ENCODE peak calls at places on chromosomes 3 and 15, in ten cellular contexts. W is sciatic nerve; S is hypothalamus; G is Calu3; O is progenitor cell of endocrine pancreas; Y is NCI-H2081; Q is hepatic stellate cell; H is stimulated activated CD8-positive, alpha-beta memory T cell treated with anti-CD3 and anti-CD28 coated beads, Interleukin-4, amount 100 ng/mL, for 24 hours; F is T-cell; C is MV-4-11. X is an unnamed sample.

GRCh38 chr15:101167791-101168462 is 83.9 kb downstream of the CHSY1 start:
- DNase-seq in W (peak), S (no peak), G (peak), O (no peak), Y (no peak), Q (peak), H (peak), F (no peak), C (peak), X (no peak)

GRCh38 chr3:194322701-194323174 is 28.4 kb downstream of the CPN2 start:
- DNase-seq in W (no peak), S (no peak), G (peak), O (no peak), Y (no peak), Q (peak), H (no peak), F (no peak), C (peak), X (no peak)

GRCh38 chr15:57340673-57341259 is 35.5 kb upstream of the CGNL1 start:
- DNase-seq in W (peak), S (peak), G (peak), O (peak), Y (peak), Q (peak), H (no peak), F (no peak), C (peak), X (peak)

GRCh38 chr15:80234883-80235282 is 17.1 kb downstream of the CTXND1 start:
- DNase-seq in W (no peak), S (no peak), G (peak), O (no peak), Y (no peak), Q (peak), H (peak), F (peak), C (peak), X (peak)

GRCh38 chr15:68435966-68436365 is 4.0 kb upstream of the ITGA11 start:
- DNase-seq in W (no peak), S (no peak), G (no peak), O (no peak), Y (no peak), Q (no peak), H (no peak), F (no peak), C (no peak), X (no peak)

GRCh38 chr3:64627471-64628321 is 60.1 kb downstream of the ADAMTS9 start:
- DNase-seq in W (no peak), S (no peak), G (no peak), O (no peak), Y (no peak), Q (no peak), H (no peak), F (no peak), C (no peak), X (no peak)

GRCh38 chr3:39096775-39097174 is 10.7 kb downstream of the GORASP1 start:
- DNase-seq in W (no peak), S (peak), G (peak), O (no peak), Y (no peak), Q (no peak), H (no peak), F (no peak), C (no peak), X (no peak)

GRCh38 chr15:57654136-57654845 is 52.2 kb upstream of the POLR2M start:
- DNase-seq in W (no peak), S (no peak), G (no peak), O (no peak), Y (no peak), Q (no peak), H (no peak), F (no peak), C (no peak), X (no peak)

GRCh38 chr15:79130535-79131130 is 40.1 kb upstream of the RASGRF1 start:
- DNase-seq in W (no peak), S (no peak), G (no peak), O (no peak), Y (no peak), Q (no peak), H (no peak), F (no peak), C (no peak), X (no peak)

GRCh38 chr15:79168922-79169322 is 78.3 kb upstream of the RASGRF1 start:
- DNase-seq in W (no peak), S (no peak), G (peak), O (peak), Y (peak), Q (no peak), H (no peak), F (no peak), C (no peak), X (peak)

GRCh38 chr15:90956551-90957104 is 1.9 kb downstream of the RCCD1 start:
- DNase-seq in W (peak), S (peak), G (peak), O (peak), Y (peak), Q (peak), H (peak), F (peak), C (no peak), X (peak)

GRCh38 chr15:66024998-66025397 is 155.7 kb downstream of the RAB11A start:
- DNase-seq in W (no peak), S (no peak), G (no peak), O (no peak), Y (peak), Q (no peak), H (no peak), F (no peak), C (no peak), X (no peak)

GRCh38 chr3:186286114-186286513 is 75.9 kb downstream of the DGKG start:
- DNase-seq in W (no peak), S (no peak), G (no peak), O (no peak), Y (no peak), Q (peak), H (no peak), F (no peak), C (no peak), X (no peak)

GRCh38 chr3:114623420-114624046 is 329.7 kb downstream of the TIGIT start:
- DNase-seq in W (no peak), S (peak), G (no peak), O (no peak), Y (no peak), Q (no peak), H (no peak), F (no peak), C (no peak), X (no peak)

GRCh38 chr3:12578742-12579141 is 21.9 kb downstream of the MKRN2 start:
- DNase-seq in W (no peak), S (no peak), G (no peak), O (no peak), Y (no peak), Q (no peak), H (no peak), F (no peak), C (no peak), X (no peak)

GRCh38 chr3:111252795-111253194 is 181.2 kb downstream of the NECTIN3 start:
- DNase-seq in W (no peak), S (no peak), G (peak), O (no peak), Y (no peak), Q (peak), H (no peak), F (no peak), C (no peak), X (no peak)

GRCh38 chr3:66472313-66473134 is 28.3 kb downstream of the LRIG1 start:
- DNase-seq in W (no peak), S (no peak), G (no peak), O (no peak), Y (no peak), Q (peak), H (no peak), F (no peak), C (peak), X (no peak)

GRCh38 chr3:17800232-17800631 is 57.8 kb upstream of the TBC1D5 start:
- DNase-seq in W (no peak), S (no peak), G (no peak), O (no peak), Y (no peak), Q (no peak), H (no peak), F (no peak), C (no peak), X (no peak)

GRCh38 chr3:27228805-27229204 is 140.4 kb downstream of the NEK10 start:
- DNase-seq in W (no peak), S (no peak), G (peak), O (no peak), Y (no peak), Q (no peak), H (no peak), F (no peak), C (no peak), X (peak)

GRCh38 chr3:182682263-182683229 is 110.8 kb upstream of the ATP11B start:
- DNase-seq in W (peak), S (peak), G (peak), O (peak), Y (peak), Q (peak), H (peak), F (peak), C (no peak), X (peak)

GRCh38 chr15:85331666-85332261 is 48.6 kb upstream of the AKAP13 start:
- DNase-seq in W (no peak), S (no peak), G (no peak), O (no peak), Y (no peak), Q (no peak), H (no peak), F (no peak), C (no peak), X (no peak)

GRCh38 chr3:188574885-188575284 is 420.9 kb downstream of the LPP start:
- DNase-seq in W (no peak), S (no peak), G (no peak), O (no peak), Y (no peak), Q (no peak), H (no peak), F (no peak), C (no peak), X (no peak)

GRCh38 chr3:76369170-76369569 is 583.8 kb upstream of the ZNF717 start:
- DNase-seq in W (no peak), S (no peak), G (no peak), O (no peak), Y (no peak), Q (peak), H (no peak), F (no peak), C (peak), X (no peak)

GRCh38 chr3:38588995-38589937 is 60.2 kb downstream of the SCN5A start:
- DNase-seq in W (no peak), S (no peak), G (no peak), O (no peak), Y (no peak), Q (no peak), H (no peak), F (no peak), C (no peak), X (no peak)

GRCh38 chr15:41928637-41929620 is 35.1 kb upstream of the SPTBN5 start:
- DNase-seq in W (no peak), S (no peak), G (no peak), O (no peak), Y (no peak), Q (no peak), H (no peak), F (no peak), C (no peak), X (no peak)

GRCh38 chr3:71564361-71564760 is 19.2 kb downstream of the FOXP1 start:
- DNase-seq in W (no peak), S (no peak), G (no peak), O (no peak), Y (no peak), Q (no peak), H (no peak), F (no peak), C (no peak), X (no peak)

GRCh38 chr3:101383156-101383575 is 62.8 kb upstream of the IMPG2 start:
- DNase-seq in W (no peak), S (no peak), G (no peak), O (no peak), Y (no peak), Q (peak), H (no peak), F (no peak), C (no peak), X (peak)

GRCh38 chr3:36562945-36563344 is 182.6 kb downstream of the STAC start:
- DNase-seq in W (no peak), S (no peak), G (no peak), O (no peak), Y (no peak), Q (no peak), H (no peak), F (no peak), C (no peak), X (no peak)

GRCh38 chr3:107796786-107797185 is 274.0 kb downstream of the BBX start:
- DNase-seq in W (no peak), S (no peak), G (peak), O (no peak), Y (no peak), Q (no peak), H (no peak), F (no peak), C (peak), X (no peak)

GRCh38 chr3:67648701-67649100 is 5.7 kb downstream of the SUCLG2 start:
- DNase-seq in W (no peak), S (no peak), G (no peak), O (no peak), Y (no peak), Q (no peak), H (no peak), F (no peak), C (no peak), X (no peak)

GRCh38 chr15:23484870-23485269 is 37.8 kb upstream of the GOLGA6L2 start:
- DNase-seq in W (no peak), S (no peak), G (no peak), O (no peak), Y (no peak), Q (no peak), H (no peak), F (no peak), C (no peak), X (no peak)

GRCh38 chr15:96457852-96458251 is 127.4 kb downstream of the NR2F2 start:
- DNase-seq in W (no peak), S (no peak), G (no peak), O (no peak), Y (no peak), Q (no peak), H (no peak), F (no peak), C (no peak), X (no peak)

GRCh38 chr3:45496550-45496949 is 98.0 kb upstream of the LIMD1 start:
- DNase-seq in W (no peak), S (no peak), G (no peak), O (no peak), Y (no peak), Q (no peak), H (no peak), F (no peak), C (no peak), X (no peak)